ENCODE peak calls at places on chromosomes 3 and 15, in seven cellular contexts. H, J, K, G, T, C and L are unnamed samples.
A peak's percentile ranks its signal among the peaks of the same experiment; 100 is the strongest.

GRCh38 chr3:156551261-156551660 is 3.7 kb downstream of the SSR3 start:
- DNase-seq in T (no peak), G (no peak), K (no peak), J (no peak), H (no peak), C (no peak), L (peak; percentile 57)

GRCh38 chr3:13414040-13414729 is 5.9 kb downstream of the NUP210 start:
- DNase-seq in K (no peak), J (peak; percentile 90), T (peak; percentile 43), H (peak; percentile 57), C (no peak), G (no peak), L (no peak)

GRCh38 chr3:28099296-28099695 is 142.1 kb upstream of the CMC1 start:
- DNase-seq in H (no peak), G (no peak), T (no peak), J (no peak), C (no peak), K (no peak), L (no peak)

GRCh38 chr3:42831321-42831713 is 22.1 kb downstream of the ACKR2 start:
- DNase-seq in J (peak; percentile 56), K (peak; percentile 59), H (peak; percentile 57), T (peak; percentile 65), C (no peak), G (peak; percentile 85), L (peak; percentile 52)

GRCh38 chr15:100601158-100601557 is 826 bp downstream of the LINS1 start:
- DNase-seq in G (peak; percentile 16), C (no peak), T (no peak), K (no peak), J (no peak), H (no peak), L (no peak)

GRCh38 chr15:28984421-28985375 is 98.9 kb downstream of the APBA2 start:
- DNase-seq in C (peak; percentile 32), T (no peak), K (no peak), H (peak; percentile 25), G (no peak), J (no peak), L (peak; percentile 60)

GRCh38 chr3:16513141-16514020 is at the start of gene RFTN1:
- DNase-seq in J (peak; percentile 65), H (peak; percentile 43), C (peak; percentile 24), K (no peak), T (peak; percentile 69), G (peak; percentile 20), L (peak; percentile 67)

GRCh38 chr3:152909180-152909883 is 74.4 kb downstream of the P2RY1 start:
- DNase-seq in J (no peak), K (no peak), C (no peak), T (peak; percentile 74), H (no peak), G (peak; percentile 56), L (peak; percentile 4)

GRCh38 chr3:49867400-49867799 is 2.3 kb downstream of the CAMKV start:
- DNase-seq in G (no peak), K (no peak), H (no peak), T (no peak), C (no peak), J (no peak), L (no peak)

GRCh38 chr3:194294888-194295214 is 56.3 kb downstream of the CPN2 start:
- DNase-seq in T (no peak), C (no peak), H (no peak), G (no peak), J (no peak), K (no peak), L (no peak)

GRCh38 chr3:135166266-135166825 is 371.3 kb downstream of the EPHB1 start:
- DNase-seq in G (no peak), C (no peak), J (no peak), K (no peak), T (no peak), H (no peak), L (no peak)

GRCh38 chr3:142029052-142029642 is 120.2 kb downstream of the TFDP2 start:
- DNase-seq in K (no peak), C (no peak), H (no peak), T (no peak), G (no peak), J (peak; percentile 41), L (no peak)

GRCh38 chr3:58021072-58021959 is 13.1 kb downstream of the FLNB start:
- DNase-seq in C (no peak), T (no peak), H (no peak), J (no peak), K (no peak), G (no peak), L (no peak)

GRCh38 chr3:133413166-133414020 is 13.5 kb downstream of the BFSP2 start:
- DNase-seq in H (no peak), C (no peak), J (no peak), K (no peak), T (no peak), G (no peak), L (no peak)

GRCh38 chr3:196995646-196996355 is 27.2 kb upstream of the PIGZ start:
- DNase-seq in K (no peak), C (no peak), G (no peak), J (no peak), T (no peak), H (no peak), L (no peak)

GRCh38 chr3:61774279-61774890 is 213.0 kb downstream of the PTPRG start:
- DNase-seq in J (no peak), H (no peak), K (no peak), T (no peak), G (no peak), C (no peak), L (no peak)

GRCh38 chr15:90620379-90621134 is 90.8 kb downstream of the CRTC3 start:
- DNase-seq in G (no peak), K (no peak), H (no peak), C (no peak), J (peak; percentile 77), T (no peak), L (no peak)

GRCh38 chr15:43270676-43271306 is 4.1 kb upstream of the TGM5 start:
- DNase-seq in J (no peak), C (no peak), T (no peak), H (no peak), K (no peak), G (no peak), L (no peak)

GRCh38 chr15:35450492-35450891 is 95.5 kb downstream of the DPH6 start:
- DNase-seq in C (no peak), J (no peak), H (no peak), K (no peak), T (no peak), G (peak; percentile 25), L (peak; percentile 41)

GRCh38 chr15:65400760-65401606 is 21.8 kb downstream of the IGDCC4 start:
- DNase-seq in K (no peak), G (peak; percentile 73), J (peak; percentile 88), T (peak; percentile 65), C (no peak), H (peak; percentile 18), L (peak; percentile 70)

GRCh38 chr3:28859897-28860296 is 421.0 kb upstream of the RBMS3 start:
- DNase-seq in H (no peak), J (no peak), T (no peak), K (no peak), G (no peak), C (no peak), L (no peak)

GRCh38 chr15:96165775-96166174 is 164.7 kb upstream of the NR2F2 start:
- DNase-seq in K (no peak), C (no peak), G (no peak), T (no peak), J (no peak), H (no peak), L (no peak)

GRCh38 chr3:79661866-79662265 is 105.9 kb downstream of the ROBO1 start:
- DNase-seq in H (no peak), J (no peak), K (no peak), C (no peak), G (no peak), T (no peak), L (no peak)

GRCh38 chr3:94716326-94717018 is 653.6 kb downstream of the NSUN3 start:
- DNase-seq in G (no peak), T (no peak), K (no peak), J (no peak), C (no peak), H (no peak), L (no peak)
- TF ChIP-seq CTCF in G (no peak), T (no peak), K (no peak), J (peak; percentile 10), C (no peak), H (no peak), L (peak; percentile 50)

DNA sequence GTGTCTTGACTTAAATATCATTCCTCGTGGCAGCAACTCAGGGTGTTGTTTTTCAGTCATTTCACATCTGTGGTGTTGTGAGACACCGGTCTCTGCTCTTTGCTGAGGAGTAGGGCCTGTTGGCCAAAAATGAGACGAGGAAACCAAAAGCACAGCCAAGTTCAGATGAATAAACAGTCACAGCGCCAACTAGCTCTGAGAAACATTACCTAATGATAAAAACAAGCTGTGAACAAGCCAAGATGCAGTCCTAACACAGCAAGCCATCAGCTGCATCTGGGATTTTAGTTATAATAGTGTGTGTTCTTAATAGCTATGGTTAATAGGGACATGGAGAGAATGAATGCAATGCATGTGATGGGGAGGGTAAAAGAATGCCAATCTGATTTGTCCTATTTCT is 843.4 kb upstream of the DPPA4 start:
- DNase-seq in T (peak; percentile 29), C (no peak), K (no peak), J (no peak), G (no peak), H (no peak), L (peak; percentile 11)
- TF ChIP-seq CTCF in T (peak; percentile 24), C (no peak), K (no peak), J (no peak), G (no peak), H (no peak), L (no peak)

DNA sequence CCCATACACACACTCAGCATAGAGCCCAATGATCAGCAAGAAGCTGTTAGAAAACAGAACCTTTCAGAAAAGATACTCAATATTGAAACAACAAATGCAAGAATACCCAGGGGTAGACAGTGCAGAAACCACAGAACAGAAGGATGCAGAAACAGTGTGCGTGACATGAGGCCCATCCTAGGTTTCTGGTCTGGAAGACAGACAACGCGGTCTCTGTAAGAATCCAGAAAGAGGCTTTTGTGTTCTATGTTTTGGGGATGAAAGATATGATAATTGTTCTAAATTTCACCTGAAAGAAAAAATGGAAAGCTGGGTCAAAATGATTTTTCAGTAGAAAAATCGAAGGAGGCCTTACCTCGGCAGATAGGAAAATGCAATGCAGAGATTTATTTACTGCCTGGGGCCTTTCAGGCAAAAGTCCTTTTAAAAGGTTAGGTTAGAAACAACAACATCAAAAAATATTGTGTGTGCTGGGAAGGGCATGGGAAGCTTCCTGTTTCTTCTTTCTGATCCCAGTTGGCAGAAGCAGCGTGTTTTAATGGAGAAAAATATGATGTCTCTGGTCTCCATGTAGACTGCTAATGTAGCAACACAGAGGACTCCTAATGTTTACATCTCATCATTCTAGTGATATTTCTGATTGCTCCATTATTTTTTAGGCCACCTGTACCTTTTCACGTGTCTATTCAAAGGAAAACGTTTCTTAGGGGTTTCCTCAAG is 17.0 kb downstream of the SYNM start:
- DNase-seq in C (no peak), K (no peak), H (no peak), T (no peak), G (no peak), J (no peak), L (no peak)
- TF ChIP-seq CTCF in C (no peak), K (no peak), H (no peak), T (no peak), G (no peak), J (no peak), L (no peak)

DNA sequence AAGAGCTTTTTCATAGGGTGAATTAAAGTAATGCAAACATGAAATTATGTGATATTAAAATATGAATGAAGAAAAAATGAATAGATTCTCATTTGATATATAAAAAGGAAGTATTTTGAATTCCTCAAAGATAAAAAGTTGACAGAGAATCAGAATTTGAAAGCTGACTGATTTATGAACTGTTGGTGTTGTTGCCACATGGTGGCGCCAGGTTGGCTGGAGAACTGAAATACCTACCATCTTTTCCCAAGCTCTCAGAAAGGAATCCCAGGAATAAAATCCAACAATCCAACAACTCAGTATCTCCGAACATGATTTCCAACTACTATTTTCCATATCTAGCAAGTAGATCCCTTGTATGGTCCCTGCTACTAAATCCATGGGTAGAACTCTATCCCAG is 3.1 kb downstream of the MYRIP start:
- DNase-seq in K (no peak), H (no peak), J (no peak), G (no peak), C (no peak), T (no peak), L (no peak)
- TF ChIP-seq CTCF in K (no peak), H (no peak), J (peak; percentile 33), G (peak; percentile 28), C (no peak), T (peak; percentile 7), L (peak; percentile 46)